ENCODE peak calls at places on chromosome 16, in four cellular contexts. I is AG09319, O is NCI-H524 treated with DMSO at 0.1 percent for 48 hours, B is psoas muscle. T is an unnamed sample.

GRCh38 chr16:86914850-86915717 is 336.7 kb downstream of the FOXL1 start:
- DNase-seq in I (no peak), O (no peak), B (no peak), T (no peak)

GRCh38 chr16:30187971-30188561 is 4.7 kb downstream of the CORO1A start:
- DNase-seq in I (no peak), O (no peak), B (no peak), T (no peak)

GRCh38 chr16:73058221-73058615 is 10.3 kb upstream of the ZFHX3 start:
- DNase-seq in I (no peak), O (no peak), B (peak; percentile 63), T (peak; percentile 23)

GRCh38 chr16:81457326-81458133 is 12.9 kb downstream of the CMIP start:
- DNase-seq in I (peak; percentile 16), O (no peak), B (peak; percentile 18), T (peak; percentile 28)

GRCh38 chr16:29790949-29791844 is 646 bp downstream of the KIF22 start:
- DNase-seq in I (no peak), O (no peak), B (no peak), T (no peak)

GRCh38 chr16:75559564-75560372 is 3.7 kb upstream of the TMEM231 start:
- DNase-seq in I (peak; percentile 44), O (no peak), B (no peak), T (no peak)

GRCh38 chr16:47016700-47017133 is 43.2 kb upstream of the DNAJA2 start:
- DNase-seq in I (no peak), O (no peak), B (no peak), T (peak; percentile 86)

GRCh38 chr16:12513791-12514175 is 289.9 kb downstream of the CPPED1 start:
- DNase-seq in I (no peak), O (no peak), B (no peak), T (no peak)

GRCh38 chr16:89363621-89364393 is 126.6 kb downstream of the ANKRD11 start:
- DNase-seq in I (no peak), O (no peak), B (no peak), T (peak; percentile 17)

GRCh38 chr16:1707193-1707790 is 1.3 kb downstream of the MAPK8IP3 start:
- DNase-seq in I (no peak), O (no peak), B (no peak), T (no peak)

GRCh38 chr16:27436065-27436464 is 34.1 kb downstream of the IL21R start:
- DNase-seq in I (no peak), O (no peak), B (no peak), T (no peak)

GRCh38 chr16:67100569-67101300 is 9.0 kb upstream of the PHAF1 start:
- DNase-seq in I (no peak), O (no peak), B (no peak), T (peak; percentile 26)

GRCh38 chr16:11207646-11208045 is 48.4 kb downstream of the SOCS1 start:
- DNase-seq in I (no peak), O (no peak), B (no peak), T (no peak)

T was measured in AML-193.